ENCODE peak calls at places on chromosomes 4 and X, in ten cellular contexts. One of them, this sample, is unnamed.

GRCh38 chr4:136581119-136581518 is 951.2 kb downstream of the PCDH18 start:
- DNase-seq in transverse colon: no peak
- DNase-seq in heart right ventricle: no peak
- DNase-seq in adrenal gland: no peak
- DNase-seq in kidney: no peak
- DNase-seq in CD4-positive, alpha-beta memory T cell: no peak
- DNase-seq in naive thymus-derived CD4-positive, alpha-beta T cell: no peak
- DNase-seq in PC-3: no peak
- DNase-seq in cardiac muscle cell: no peak
- DNase-seq in CD4-positive, CD25-positive, alpha-beta regulatory T cell: no peak
- DNase-seq in this sample: no peak

GRCh38 chrX:69626129-69626528 is 10.2 kb downstream of the EDA start:
- DNase-seq in transverse colon: no peak
- DNase-seq in heart right ventricle: no peak
- DNase-seq in adrenal gland: no peak
- DNase-seq in kidney: no peak
- DNase-seq in CD4-positive, alpha-beta memory T cell: no peak
- DNase-seq in naive thymus-derived CD4-positive, alpha-beta T cell: no peak
- DNase-seq in PC-3: no peak
- DNase-seq in cardiac muscle cell: no peak
- DNase-seq in CD4-positive, CD25-positive, alpha-beta regulatory T cell: no peak
- DNase-seq in this sample: no peak

GRCh38 chrX:150683536-150684146 is 9.6 kb upstream of the MTMR1 start:
- DNase-seq in transverse colon: no peak
- DNase-seq in heart right ventricle: no peak
- DNase-seq in adrenal gland: no peak
- DNase-seq in kidney: no peak
- DNase-seq in CD4-positive, alpha-beta memory T cell: peak; percentile 65
- DNase-seq in naive thymus-derived CD4-positive, alpha-beta T cell: peak; percentile 38
- DNase-seq in PC-3: peak; percentile 74
- DNase-seq in cardiac muscle cell: peak; percentile 35
- DNase-seq in CD4-positive, CD25-positive, alpha-beta regulatory T cell: peak; percentile 62
- DNase-seq in this sample: no peak

GRCh38 chr4:23235613-23236390 is 543.1 kb downstream of the GBA3 start:
- DNase-seq in transverse colon: no peak
- DNase-seq in heart right ventricle: no peak
- DNase-seq in adrenal gland: no peak
- DNase-seq in kidney: no peak
- DNase-seq in CD4-positive, alpha-beta memory T cell: no peak
- DNase-seq in naive thymus-derived CD4-positive, alpha-beta T cell: no peak
- DNase-seq in PC-3: no peak
- DNase-seq in cardiac muscle cell: peak; percentile 42
- DNase-seq in CD4-positive, CD25-positive, alpha-beta regulatory T cell: no peak
- DNase-seq in this sample: no peak

GRCh38 chr4:33746979-33747378 is 2497.3 kb downstream of the ARAP2 start:
- DNase-seq in transverse colon: no peak
- DNase-seq in heart right ventricle: no peak
- DNase-seq in adrenal gland: no peak
- DNase-seq in kidney: no peak
- DNase-seq in CD4-positive, alpha-beta memory T cell: no peak
- DNase-seq in naive thymus-derived CD4-positive, alpha-beta T cell: no peak
- DNase-seq in PC-3: no peak
- DNase-seq in cardiac muscle cell: no peak
- DNase-seq in CD4-positive, CD25-positive, alpha-beta regulatory T cell: no peak
- DNase-seq in this sample: no peak

GRCh38 chrX:150465326-150465725 is 102.2 kb downstream of the MAMLD1 start:
- DNase-seq in transverse colon: no peak
- DNase-seq in heart right ventricle: no peak
- DNase-seq in adrenal gland: no peak
- DNase-seq in kidney: no peak
- DNase-seq in CD4-positive, alpha-beta memory T cell: no peak
- DNase-seq in naive thymus-derived CD4-positive, alpha-beta T cell: no peak
- DNase-seq in PC-3: no peak
- DNase-seq in cardiac muscle cell: no peak
- DNase-seq in CD4-positive, CD25-positive, alpha-beta regulatory T cell: no peak
- DNase-seq in this sample: no peak

GRCh38 chrX:152652467-152652866 is 14.8 kb downstream of the GABRQ start:
- DNase-seq in transverse colon: no peak
- DNase-seq in heart right ventricle: no peak
- DNase-seq in adrenal gland: no peak
- DNase-seq in kidney: no peak
- DNase-seq in CD4-positive, alpha-beta memory T cell: no peak
- DNase-seq in naive thymus-derived CD4-positive, alpha-beta T cell: no peak
- DNase-seq in PC-3: no peak
- DNase-seq in cardiac muscle cell: no peak
- DNase-seq in CD4-positive, CD25-positive, alpha-beta regulatory T cell: no peak
- DNase-seq in this sample: no peak

GRCh38 chrX:116881961-116882360 is 419.2 kb upstream of the CT83 start:
- DNase-seq in transverse colon: no peak
- DNase-seq in heart right ventricle: no peak
- DNase-seq in adrenal gland: no peak
- DNase-seq in kidney: no peak
- DNase-seq in CD4-positive, alpha-beta memory T cell: no peak
- DNase-seq in naive thymus-derived CD4-positive, alpha-beta T cell: no peak
- DNase-seq in PC-3: no peak
- DNase-seq in cardiac muscle cell: no peak
- DNase-seq in CD4-positive, CD25-positive, alpha-beta regulatory T cell: no peak
- DNase-seq in this sample: no peak

GRCh38 chr4:7281316-7282093 is 89.2 kb downstream of the SORCS2 start:
- DNase-seq in transverse colon: no peak
- DNase-seq in heart right ventricle: no peak
- DNase-seq in adrenal gland: no peak
- DNase-seq in kidney: no peak
- DNase-seq in CD4-positive, alpha-beta memory T cell: no peak
- DNase-seq in naive thymus-derived CD4-positive, alpha-beta T cell: no peak
- DNase-seq in PC-3: no peak
- DNase-seq in cardiac muscle cell: no peak
- DNase-seq in CD4-positive, CD25-positive, alpha-beta regulatory T cell: no peak
- DNase-seq in this sample: no peak

GRCh38 chrX:22634751-22635150 is 362.0 kb downstream of the CBLL2 start:
- DNase-seq in transverse colon: no peak
- DNase-seq in heart right ventricle: no peak
- DNase-seq in adrenal gland: no peak
- DNase-seq in kidney: no peak
- DNase-seq in CD4-positive, alpha-beta memory T cell: no peak
- DNase-seq in naive thymus-derived CD4-positive, alpha-beta T cell: no peak
- DNase-seq in PC-3: no peak
- DNase-seq in cardiac muscle cell: no peak
- DNase-seq in CD4-positive, CD25-positive, alpha-beta regulatory T cell: no peak
- DNase-seq in this sample: no peak

GRCh38 chr4:16029329-16029728 is 54.5 kb downstream of the PROM1 start:
- DNase-seq in transverse colon: no peak
- DNase-seq in heart right ventricle: no peak
- DNase-seq in adrenal gland: no peak
- DNase-seq in kidney: no peak
- DNase-seq in CD4-positive, alpha-beta memory T cell: no peak
- DNase-seq in naive thymus-derived CD4-positive, alpha-beta T cell: no peak
- DNase-seq in PC-3: no peak
- DNase-seq in cardiac muscle cell: peak; percentile 49
- DNase-seq in CD4-positive, CD25-positive, alpha-beta regulatory T cell: no peak
- DNase-seq in this sample: no peak

GRCh38 chr4:38188631-38189101 is 228.5 kb downstream of the PTTG2 start:
- DNase-seq in transverse colon: peak; percentile 86
- DNase-seq in heart right ventricle: no peak
- DNase-seq in adrenal gland: no peak
- DNase-seq in kidney: peak; percentile 81
- DNase-seq in CD4-positive, alpha-beta memory T cell: no peak
- DNase-seq in naive thymus-derived CD4-positive, alpha-beta T cell: no peak
- DNase-seq in PC-3: peak; percentile 96
- DNase-seq in cardiac muscle cell: no peak
- DNase-seq in CD4-positive, CD25-positive, alpha-beta regulatory T cell: no peak
- DNase-seq in this sample: no peak

DNA sequence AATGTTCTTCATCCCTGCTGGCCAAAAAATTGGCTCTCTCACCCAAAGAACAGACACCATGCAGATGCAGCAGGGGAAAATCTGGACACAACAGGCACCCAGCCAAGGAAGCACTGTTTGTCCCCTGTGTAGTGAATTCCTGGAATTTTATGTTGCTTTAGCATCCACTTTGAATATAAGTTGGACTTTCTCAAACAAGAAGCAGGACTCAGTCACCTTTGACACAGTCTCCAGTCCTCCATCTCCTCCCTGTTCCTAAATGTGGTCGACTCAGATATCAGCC is 11.8 kb downstream of the ZNF182 start:
- DNase-seq in transverse colon: no peak
- DNase-seq in heart right ventricle: no peak
- DNase-seq in adrenal gland: no peak
- DNase-seq in kidney: no peak
- DNase-seq in CD4-positive, alpha-beta memory T cell: no peak
- DNase-seq in naive thymus-derived CD4-positive, alpha-beta T cell: no peak
- DNase-seq in PC-3: no peak
- DNase-seq in cardiac muscle cell: no peak
- DNase-seq in CD4-positive, CD25-positive, alpha-beta regulatory T cell: no peak
- DNase-seq in this sample: no peak
- H3K9me3 ChIP-seq in transverse colon: no peaks in the 10 kb centered on the region
- H3K9me3 ChIP-seq in heart right ventricle: no peaks in the 10 kb centered on the region
- H3K9me3 ChIP-seq in adrenal gland: no peaks in the 10 kb centered on the region
- H3K9me3 ChIP-seq in kidney: no peaks in the 10 kb centered on the region
- H3K9me3 ChIP-seq in CD4-positive, alpha-beta memory T cell: no peaks in the 10 kb centered on the region
- H3K9me3 ChIP-seq in naive thymus-derived CD4-positive, alpha-beta T cell: no peaks in the 10 kb centered on the region
- H3K9me3 ChIP-seq in PC-3: peaks cover 6% of the 10 kb centered on the region
- H3K9me3 ChIP-seq in cardiac muscle cell: no peaks in the 10 kb centered on the region
- H3K9me3 ChIP-seq in CD4-positive, CD25-positive, alpha-beta regulatory T cell: peaks cover 7% of the 10 kb centered on the region
- H3K9me3 ChIP-seq in this sample: no peaks in the 10 kb centered on the region

DNA sequence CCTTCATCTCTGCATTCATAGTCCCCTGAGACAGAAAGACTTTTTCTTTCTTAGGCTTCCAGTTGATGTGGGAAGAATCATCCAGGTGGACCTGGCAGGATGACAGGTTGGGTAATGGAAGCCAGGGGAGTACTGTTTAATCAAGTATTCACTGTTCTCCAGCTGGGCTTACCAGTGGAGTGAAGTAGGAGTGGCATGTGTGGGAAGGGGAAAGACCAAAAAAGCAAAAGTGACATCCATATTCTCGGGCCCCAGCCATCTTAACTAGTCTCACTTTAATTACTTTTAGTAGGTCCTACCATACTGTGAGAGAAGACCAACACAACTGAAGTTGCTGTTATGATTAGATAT is 18.5 kb downstream of the VSIG4 start:
- DNase-seq in transverse colon: no peak
- DNase-seq in heart right ventricle: no peak
- DNase-seq in adrenal gland: no peak
- DNase-seq in kidney: no peak
- DNase-seq in CD4-positive, alpha-beta memory T cell: no peak
- DNase-seq in naive thymus-derived CD4-positive, alpha-beta T cell: no peak
- DNase-seq in PC-3: no peak
- DNase-seq in cardiac muscle cell: no peak
- DNase-seq in CD4-positive, CD25-positive, alpha-beta regulatory T cell: no peak
- DNase-seq in this sample: no peak
- H3K9me3 ChIP-seq in transverse colon: no peaks in the 10 kb centered on the region
- H3K9me3 ChIP-seq in heart right ventricle: no peaks in the 10 kb centered on the region
- H3K9me3 ChIP-seq in adrenal gland: no peaks in the 10 kb centered on the region
- H3K9me3 ChIP-seq in kidney: no peaks in the 10 kb centered on the region
- H3K9me3 ChIP-seq in CD4-positive, alpha-beta memory T cell: no peaks in the 10 kb centered on the region
- H3K9me3 ChIP-seq in naive thymus-derived CD4-positive, alpha-beta T cell: no peaks in the 10 kb centered on the region
- H3K9me3 ChIP-seq in PC-3: no peaks in the 10 kb centered on the region
- H3K9me3 ChIP-seq in cardiac muscle cell: no peaks in the 10 kb centered on the region
- H3K9me3 ChIP-seq in CD4-positive, CD25-positive, alpha-beta regulatory T cell: no peaks in the 10 kb centered on the region
- H3K9me3 ChIP-seq in this sample: no peaks in the 10 kb centered on the region

GRCh38 chr4:123823244-123823643 is 426.6 kb downstream of the SPRY1 start:
- DNase-seq in transverse colon: no peak
- DNase-seq in heart right ventricle: no peak
- DNase-seq in adrenal gland: no peak
- DNase-seq in kidney: no peak
- DNase-seq in CD4-positive, alpha-beta memory T cell: no peak
- DNase-seq in naive thymus-derived CD4-positive, alpha-beta T cell: no peak
- DNase-seq in PC-3: no peak
- DNase-seq in cardiac muscle cell: no peak
- DNase-seq in CD4-positive, CD25-positive, alpha-beta regulatory T cell: no peak
- DNase-seq in this sample: no peak

GRCh38 chr4:123819362-123820035 is 422.9 kb downstream of the SPRY1 start:
- DNase-seq in transverse colon: no peak
- DNase-seq in heart right ventricle: no peak
- DNase-seq in adrenal gland: no peak
- DNase-seq in kidney: no peak
- DNase-seq in CD4-positive, alpha-beta memory T cell: no peak
- DNase-seq in naive thymus-derived CD4-positive, alpha-beta T cell: no peak
- DNase-seq in PC-3: peak; percentile 52
- DNase-seq in cardiac muscle cell: no peak
- DNase-seq in CD4-positive, CD25-positive, alpha-beta regulatory T cell: no peak
- DNase-seq in this sample: no peak

GRCh38 chr4:123821861-123822260 is 425.3 kb downstream of the SPRY1 start:
- DNase-seq in transverse colon: no peak
- DNase-seq in heart right ventricle: no peak
- DNase-seq in adrenal gland: no peak
- DNase-seq in kidney: no peak
- DNase-seq in CD4-positive, alpha-beta memory T cell: no peak
- DNase-seq in naive thymus-derived CD4-positive, alpha-beta T cell: no peak
- DNase-seq in PC-3: peak; percentile 2
- DNase-seq in cardiac muscle cell: no peak
- DNase-seq in CD4-positive, CD25-positive, alpha-beta regulatory T cell: no peak
- DNase-seq in this sample: no peak

GRCh38 chr4:123824524-123824923 is 427.9 kb downstream of the SPRY1 start:
- DNase-seq in transverse colon: no peak
- DNase-seq in heart right ventricle: no peak
- DNase-seq in adrenal gland: no peak
- DNase-seq in kidney: no peak
- DNase-seq in CD4-positive, alpha-beta memory T cell: no peak
- DNase-seq in naive thymus-derived CD4-positive, alpha-beta T cell: no peak
- DNase-seq in PC-3: no peak
- DNase-seq in cardiac muscle cell: no peak
- DNase-seq in CD4-positive, CD25-positive, alpha-beta regulatory T cell: no peak
- DNase-seq in this sample: no peak

DNA sequence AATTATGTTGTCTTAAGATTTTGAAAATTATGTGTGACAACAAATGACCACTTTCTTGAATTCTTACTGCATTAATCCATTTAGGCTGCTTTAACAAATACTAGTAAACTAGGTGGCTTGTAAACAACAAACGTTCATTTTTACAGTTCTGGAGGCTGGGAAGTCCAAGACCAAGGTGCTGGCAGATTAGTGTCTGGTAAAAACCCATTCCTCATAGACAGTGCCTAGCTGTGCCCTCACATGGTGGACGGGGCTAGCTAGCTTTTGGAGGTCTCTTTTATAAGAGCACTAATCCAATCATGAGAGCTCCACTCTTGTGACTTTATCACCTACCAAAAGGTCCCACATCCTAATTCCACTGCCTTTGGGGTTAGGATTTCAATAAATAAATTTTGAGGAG is 425.8 kb downstream of the SPRY1 start:
- DNase-seq in transverse colon: no peak
- DNase-seq in heart right ventricle: no peak
- DNase-seq in adrenal gland: no peak
- DNase-seq in kidney: no peak
- DNase-seq in CD4-positive, alpha-beta memory T cell: no peak
- DNase-seq in naive thymus-derived CD4-positive, alpha-beta T cell: no peak
- DNase-seq in PC-3: no peak
- DNase-seq in cardiac muscle cell: no peak
- DNase-seq in CD4-positive, CD25-positive, alpha-beta regulatory T cell: no peak
- DNase-seq in this sample: no peak
- H3K9me3 ChIP-seq in transverse colon: no peaks in the 10 kb centered on the region
- H3K9me3 ChIP-seq in heart right ventricle: no peaks in the 10 kb centered on the region
- H3K9me3 ChIP-seq in adrenal gland: no peaks in the 10 kb centered on the region
- H3K9me3 ChIP-seq in kidney: no peaks in the 10 kb centered on the region
- H3K9me3 ChIP-seq in CD4-positive, alpha-beta memory T cell: no peaks in the 10 kb centered on the region
- H3K9me3 ChIP-seq in naive thymus-derived CD4-positive, alpha-beta T cell: no peaks in the 10 kb centered on the region
- H3K9me3 ChIP-seq in PC-3: no peaks in the 10 kb centered on the region
- H3K9me3 ChIP-seq in cardiac muscle cell: no peaks in the 10 kb centered on the region
- H3K9me3 ChIP-seq in CD4-positive, CD25-positive, alpha-beta regulatory T cell: no peaks in the 10 kb centered on the region
- H3K9me3 ChIP-seq in this sample: no peaks in the 10 kb centered on the region

GRCh38 chrX:47645530-47645929 is 4.8 kb downstream of the ELK1 start:
- DNase-seq in transverse colon: no peak
- DNase-seq in heart right ventricle: no peak
- DNase-seq in adrenal gland: peak; percentile 31
- DNase-seq in kidney: no peak
- DNase-seq in CD4-positive, alpha-beta memory T cell: no peak
- DNase-seq in naive thymus-derived CD4-positive, alpha-beta T cell: no peak
- DNase-seq in PC-3: no peak
- DNase-seq in cardiac muscle cell: no peak
- DNase-seq in CD4-positive, CD25-positive, alpha-beta regulatory T cell: no peak
- DNase-seq in this sample: no peak
- H3K9me3 ChIP-seq in transverse colon: no peaks in the 10 kb centered on the region
- H3K9me3 ChIP-seq in heart right ventricle: no peaks in the 10 kb centered on the region
- H3K9me3 ChIP-seq in adrenal gland: no peaks in the 10 kb centered on the region
- H3K9me3 ChIP-seq in kidney: no peaks in the 10 kb centered on the region
- H3K9me3 ChIP-seq in CD4-positive, alpha-beta memory T cell: no peaks in the 10 kb centered on the region
- H3K9me3 ChIP-seq in naive thymus-derived CD4-positive, alpha-beta T cell: no peaks in the 10 kb centered on the region
- H3K9me3 ChIP-seq in PC-3: no peaks in the 10 kb centered on the region
- H3K9me3 ChIP-seq in cardiac muscle cell: no peaks in the 10 kb centered on the region
- H3K9me3 ChIP-seq in CD4-positive, CD25-positive, alpha-beta regulatory T cell: no peaks in the 10 kb centered on the region
- H3K9me3 ChIP-seq in this sample: no peaks in the 10 kb centered on the region